ENCODE peak calls at places on chromosomes 1 and 21, in four cellular contexts. One of them, this sample, is unnamed. For H3K4me1, the result is how much of the 10 kb centered on the place peaks cover.

GRCh38 chr1:167333114-167333513 is 112.4 kb downstream of the POU2F1 start:
- DNase-seq in CD8-positive, alpha-beta T cell: no peak
- DNase-seq in cardiac muscle cell: no peak
- DNase-seq in lung: no peak
- DNase-seq in this sample: no peak

GRCh38 chr1:1435094-1435903 is at the start of gene VWA1:
- DNase-seq in CD8-positive, alpha-beta T cell: peak
- DNase-seq in cardiac muscle cell: peak
- DNase-seq in lung: peak
- DNase-seq in this sample: peak

GRCh38 chr1:6984996-6985395 is 199.7 kb downstream of the CAMTA1 start:
- DNase-seq in CD8-positive, alpha-beta T cell: no peak
- DNase-seq in cardiac muscle cell: peak
- DNase-seq in lung: no peak
- DNase-seq in this sample: no peak

GRCh38 chr1:184035719-184036516 is 1.6 kb downstream of the COLGALT2 start:
- DNase-seq in CD8-positive, alpha-beta T cell: no peak
- DNase-seq in cardiac muscle cell: no peak
- DNase-seq in lung: no peak
- DNase-seq in this sample: peak

GRCh38 chr1:196278816-196279215 is 329.4 kb downstream of the KCNT2 start:
- DNase-seq in CD8-positive, alpha-beta T cell: no peak
- DNase-seq in cardiac muscle cell: no peak
- DNase-seq in lung: no peak
- DNase-seq in this sample: no peak

GRCh38 chr1:84300991-84301758 is at the start of gene SAMD13:
- DNase-seq in CD8-positive, alpha-beta T cell: peak
- DNase-seq in cardiac muscle cell: peak
- DNase-seq in lung: peak
- DNase-seq in this sample: no peak

GRCh38 chr1:41448831-41449230 is 35.7 kb downstream of the EDN2 start:
- DNase-seq in CD8-positive, alpha-beta T cell: no peak
- DNase-seq in cardiac muscle cell: no peak
- DNase-seq in lung: no peak
- DNase-seq in this sample: no peak

GRCh38 chr1:25774206-25774804 is 25.7 kb upstream of the SELENON start:
- DNase-seq in CD8-positive, alpha-beta T cell: no peak
- DNase-seq in cardiac muscle cell: no peak
- DNase-seq in lung: no peak
- DNase-seq in this sample: no peak

GRCh38 chr1:117616356-117616755 is 10.5 kb downstream of the TENT5C start:
- DNase-seq in CD8-positive, alpha-beta T cell: no peak
- DNase-seq in cardiac muscle cell: no peak
- DNase-seq in lung: no peak
- DNase-seq in this sample: peak

GRCh38 chr1:18743233-18743632 is 112.6 kb downstream of the PAX7 start:
- DNase-seq in CD8-positive, alpha-beta T cell: no peak
- DNase-seq in cardiac muscle cell: no peak
- DNase-seq in lung: no peak
- DNase-seq in this sample: no peak

GRCh38 chr1:33266766-33267165 is 10.5 kb downstream of the ZNF362 start:
- DNase-seq in CD8-positive, alpha-beta T cell: no peak
- DNase-seq in cardiac muscle cell: no peak
- DNase-seq in lung: no peak
- DNase-seq in this sample: no peak

DNA sequence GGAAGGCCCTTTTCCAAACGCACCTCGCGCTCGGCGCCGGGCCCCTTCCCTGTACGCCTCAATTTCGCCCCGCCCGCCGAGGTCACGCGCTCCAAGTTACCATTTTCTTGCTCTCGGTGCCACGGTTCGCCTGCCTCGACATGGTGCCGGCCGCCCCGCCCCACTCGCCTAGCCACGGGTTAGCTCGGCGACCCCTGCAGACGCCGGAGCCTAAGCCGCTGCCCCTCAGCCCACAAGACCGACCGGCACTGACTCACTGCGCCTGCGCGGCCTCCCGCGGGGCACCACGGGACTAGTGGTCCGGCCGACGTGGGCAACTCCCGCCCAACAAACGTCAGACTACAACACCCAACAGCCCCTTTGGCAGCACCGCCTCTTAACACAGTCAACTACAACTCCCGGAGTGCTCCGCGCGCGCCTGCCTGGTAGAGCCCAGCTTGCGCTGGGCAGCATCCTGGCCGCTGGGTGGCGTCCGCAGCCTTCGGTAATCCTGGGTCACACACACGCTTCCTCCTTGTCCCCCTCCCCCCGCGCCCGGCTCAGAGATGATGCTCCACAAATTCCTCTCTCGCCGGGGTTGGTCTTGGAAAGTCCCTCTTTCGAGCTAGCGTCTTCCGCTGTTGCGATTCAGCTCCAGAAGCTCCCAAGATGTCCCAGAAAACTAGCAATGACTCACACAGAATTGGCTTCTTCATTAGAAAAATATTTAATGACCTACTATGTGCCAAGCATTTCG is at the start of gene TRAPPC3:
- DNase-seq in CD8-positive, alpha-beta T cell: peak
- DNase-seq in cardiac muscle cell: peak
- DNase-seq in lung: peak
- DNase-seq in this sample: peak
- H3K4me1 ChIP-seq in CD8-positive, alpha-beta T cell: half or more
- H3K4me1 ChIP-seq in cardiac muscle cell: under half
- H3K4me1 ChIP-seq in lung: under half
- H3K4me1 ChIP-seq in this sample: under half

GRCh38 chr1:10734900-10735602 is 61.4 kb downstream of the CASZ1 start:
- DNase-seq in CD8-positive, alpha-beta T cell: no peak
- DNase-seq in cardiac muscle cell: no peak
- DNase-seq in lung: no peak
- DNase-seq in this sample: peak

GRCh38 chr1:10737268-10737624 is 59.2 kb downstream of the CASZ1 start:
- DNase-seq in CD8-positive, alpha-beta T cell: no peak
- DNase-seq in cardiac muscle cell: no peak
- DNase-seq in lung: peak
- DNase-seq in this sample: no peak

GRCh38 chr1:10736623-10737267 is 59.7 kb downstream of the CASZ1 start:
- DNase-seq in CD8-positive, alpha-beta T cell: no peak
- DNase-seq in cardiac muscle cell: no peak
- DNase-seq in lung: peak
- DNase-seq in this sample: peak

GRCh38 chr1:10733967-10734366 is 62.5 kb downstream of the CASZ1 start:
- DNase-seq in CD8-positive, alpha-beta T cell: no peak
- DNase-seq in cardiac muscle cell: no peak
- DNase-seq in lung: peak
- DNase-seq in this sample: no peak

GRCh38 chr1:10735603-10736305 is 60.7 kb downstream of the CASZ1 start:
- DNase-seq in CD8-positive, alpha-beta T cell: no peak
- DNase-seq in cardiac muscle cell: no peak
- DNase-seq in lung: no peak
- DNase-seq in this sample: no peak
- H3K4me1 ChIP-seq in CD8-positive, alpha-beta T cell: under half
- H3K4me1 ChIP-seq in cardiac muscle cell: under half
- H3K4me1 ChIP-seq in lung: under half
- H3K4me1 ChIP-seq in this sample: under half

DNA sequence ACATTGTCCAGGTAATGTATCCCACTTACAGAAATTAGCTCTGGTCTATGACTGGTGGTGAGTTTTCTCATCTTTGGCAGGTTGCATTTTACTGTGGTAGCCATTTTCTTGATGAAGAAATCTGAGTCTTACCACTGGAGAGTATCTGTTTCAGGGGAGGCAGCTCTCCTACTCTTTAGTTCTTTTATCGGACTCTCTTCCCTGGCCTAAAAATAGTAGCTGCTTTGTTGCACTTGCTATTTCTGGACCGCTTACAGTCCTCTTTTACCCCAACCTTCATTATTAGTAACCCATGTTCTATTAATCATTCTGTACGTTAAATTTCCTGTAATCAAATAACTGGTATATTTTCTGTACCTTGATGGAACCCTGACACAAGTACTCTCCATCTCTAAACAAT is 720.8 kb downstream of the PLA2G4A start:
- DNase-seq in CD8-positive, alpha-beta T cell: no peak
- DNase-seq in cardiac muscle cell: no peak
- DNase-seq in lung: no peak
- DNase-seq in this sample: no peak
- H3K4me1 ChIP-seq in CD8-positive, alpha-beta T cell: under half
- H3K4me1 ChIP-seq in cardiac muscle cell: under half
- H3K4me1 ChIP-seq in lung: under half
- H3K4me1 ChIP-seq in this sample: under half

DNA sequence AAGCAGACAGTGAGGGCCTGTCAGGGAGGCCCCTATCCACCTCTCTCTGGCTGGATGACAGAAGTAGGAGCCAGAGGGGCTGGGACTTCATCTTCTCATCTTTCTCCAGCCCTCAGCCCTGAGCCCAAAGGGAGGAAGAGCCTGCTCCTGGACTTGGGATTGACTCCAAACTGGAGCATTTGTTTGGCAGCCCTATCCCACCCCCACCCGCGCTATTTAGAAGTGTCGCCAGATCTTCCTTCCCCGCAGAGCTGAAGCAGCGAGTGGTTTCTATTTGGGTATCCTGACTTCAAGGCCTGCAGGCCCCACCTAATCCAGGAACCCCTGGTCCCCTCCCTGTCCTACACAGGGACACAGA is 9.6 kb downstream of the NES start:
- DNase-seq in CD8-positive, alpha-beta T cell: no peak
- DNase-seq in cardiac muscle cell: peak
- DNase-seq in lung: no peak
- DNase-seq in this sample: no peak
- H3K4me1 ChIP-seq in CD8-positive, alpha-beta T cell: under half
- H3K4me1 ChIP-seq in cardiac muscle cell: half or more
- H3K4me1 ChIP-seq in lung: under half
- H3K4me1 ChIP-seq in this sample: under half

GRCh38 chr1:175195798-175196197 is 3.2 kb upstream of the KIAA0040 start:
- DNase-seq in CD8-positive, alpha-beta T cell: no peak
- DNase-seq in cardiac muscle cell: no peak
- DNase-seq in lung: no peak
- DNase-seq in this sample: no peak

GRCh38 chr1:175195281-175195680 is 2.7 kb upstream of the KIAA0040 start:
- DNase-seq in CD8-positive, alpha-beta T cell: no peak
- DNase-seq in cardiac muscle cell: no peak
- DNase-seq in lung: no peak
- DNase-seq in this sample: no peak

GRCh38 chr1:175200626-175201025 is 8.1 kb upstream of the KIAA0040 start:
- DNase-seq in CD8-positive, alpha-beta T cell: no peak
- DNase-seq in cardiac muscle cell: no peak
- DNase-seq in lung: no peak
- DNase-seq in this sample: no peak

GRCh38 chr1:175198332-175198731 is 5.8 kb upstream of the KIAA0040 start:
- DNase-seq in CD8-positive, alpha-beta T cell: no peak
- DNase-seq in cardiac muscle cell: peak
- DNase-seq in lung: no peak
- DNase-seq in this sample: no peak

GRCh38 chr1:175197536-175197935 is 5.0 kb upstream of the KIAA0040 start:
- DNase-seq in CD8-positive, alpha-beta T cell: no peak
- DNase-seq in cardiac muscle cell: no peak
- DNase-seq in lung: no peak
- DNase-seq in this sample: no peak
- H3K4me1 ChIP-seq in CD8-positive, alpha-beta T cell: under half
- H3K4me1 ChIP-seq in cardiac muscle cell: under half
- H3K4me1 ChIP-seq in lung: under half
- H3K4me1 ChIP-seq in this sample: under half

GRCh38 chr1:155002479-155003226 is at the start of gene ZBTB7B:
- DNase-seq in CD8-positive, alpha-beta T cell: no peak
- DNase-seq in cardiac muscle cell: peak
- DNase-seq in lung: no peak
- DNase-seq in this sample: peak
- H3K4me1 ChIP-seq in CD8-positive, alpha-beta T cell: half or more
- H3K4me1 ChIP-seq in cardiac muscle cell: under half
- H3K4me1 ChIP-seq in lung: under half
- H3K4me1 ChIP-seq in this sample: under half

GRCh38 chr1:236018885-236019453 is 45.9 kb downstream of the NID1 start:
- DNase-seq in CD8-positive, alpha-beta T cell: no peak
- DNase-seq in cardiac muscle cell: peak
- DNase-seq in lung: peak
- DNase-seq in this sample: peak

GRCh38 chr1:236013330-236013729 is 51.6 kb downstream of the NID1 start:
- DNase-seq in CD8-positive, alpha-beta T cell: no peak
- DNase-seq in cardiac muscle cell: no peak
- DNase-seq in lung: no peak
- DNase-seq in this sample: no peak

GRCh38 chr1:236016782-236017400 is 48.0 kb downstream of the NID1 start:
- DNase-seq in CD8-positive, alpha-beta T cell: no peak
- DNase-seq in cardiac muscle cell: no peak
- DNase-seq in lung: no peak
- DNase-seq in this sample: no peak

GRCh38 chr1:236016083-236016482 is 48.8 kb downstream of the NID1 start:
- DNase-seq in CD8-positive, alpha-beta T cell: no peak
- DNase-seq in cardiac muscle cell: peak
- DNase-seq in lung: no peak
- DNase-seq in this sample: no peak

DNA sequence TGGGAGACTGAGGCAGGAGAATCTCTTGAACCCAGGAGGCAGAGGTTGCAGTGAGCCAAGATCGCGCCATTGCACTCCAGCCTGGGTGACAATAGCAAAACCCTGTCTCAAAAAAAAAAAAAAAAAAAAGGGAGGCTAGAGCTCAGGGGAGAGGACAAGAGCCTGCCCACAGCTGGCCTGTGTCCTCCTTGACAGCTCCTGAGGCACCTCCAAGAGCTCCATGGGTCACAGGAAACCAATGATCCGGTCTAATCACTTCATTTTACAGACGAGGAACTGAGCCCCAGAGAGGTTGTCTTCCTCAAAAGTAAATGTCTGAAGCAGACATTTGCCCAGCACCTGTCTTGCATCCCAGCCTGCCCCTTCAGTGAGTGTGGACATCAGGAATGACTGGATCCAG is 49.4 kb downstream of the NID1 start:
- DNase-seq in CD8-positive, alpha-beta T cell: no peak
- DNase-seq in cardiac muscle cell: no peak
- DNase-seq in lung: no peak
- DNase-seq in this sample: no peak
- H3K4me1 ChIP-seq in CD8-positive, alpha-beta T cell: under half
- H3K4me1 ChIP-seq in cardiac muscle cell: under half
- H3K4me1 ChIP-seq in lung: under half
- H3K4me1 ChIP-seq in this sample: under half

DNA sequence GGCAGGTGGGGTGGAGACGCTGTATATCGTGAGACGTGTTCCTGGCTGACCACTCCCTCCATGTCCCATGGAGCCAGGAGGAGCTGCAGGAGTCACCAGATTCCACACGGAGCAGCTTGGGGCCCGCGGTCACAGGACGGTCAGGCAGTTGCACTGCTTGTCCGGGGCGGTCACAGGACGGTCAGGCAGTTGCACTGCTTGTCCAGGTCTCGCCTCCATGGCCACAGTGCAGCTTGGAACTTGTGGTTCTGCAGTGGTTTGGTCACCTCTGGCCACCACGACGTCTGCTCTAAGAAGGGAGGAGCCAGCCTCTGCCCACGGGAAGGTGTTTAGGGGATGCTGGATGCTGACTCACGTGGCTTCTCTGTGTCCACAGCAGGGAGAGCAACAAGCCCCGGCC is 33.0 kb downstream of the SLX9 start:
- DNase-seq in CD8-positive, alpha-beta T cell: no peak
- DNase-seq in cardiac muscle cell: no peak
- DNase-seq in lung: no peak
- DNase-seq in this sample: no peak
- H3K4me1 ChIP-seq in CD8-positive, alpha-beta T cell: under half
- H3K4me1 ChIP-seq in cardiac muscle cell: under half
- H3K4me1 ChIP-seq in lung: under half
- H3K4me1 ChIP-seq in this sample: under half

This sample was measured in pancreas.